ENCODE peak calls at places on chromosomes 12 and 14, in seven cellular contexts. B is heart left ventricle, C is HCT116, N is coronary artery, I is breast epithelium, V is upper lobe of left lung, K is dorsolateral prefrontal cortex. F is an unnamed sample.

GRCh38 chr12:93802293-93802692 is 125.1 kb downstream of the CRADD start:
- DNase-seq in C (no peak), B (no peak), K (no peak), I (no peak), V (no peak), N (no peak), F (no peak)

GRCh38 chr12:21815306-21816062 is 41.0 kb upstream of the KCNJ8 start:
- DNase-seq in V (no peak), K (no peak), N (no peak), C (no peak), B (no peak), I (no peak), F (no peak)

GRCh38 chr12:64583395-64584172 is 26.7 kb upstream of the RASSF3 start:
- DNase-seq in K (no peak), B (no peak), V (no peak), I (no peak), N (no peak), C (no peak), F (no peak)

GRCh38 chr12:75960086-75960910 is 71.3 kb downstream of the PHLDA1 start:
- DNase-seq in V (no peak), N (no peak), K (no peak), C (no peak), B (no peak), I (no peak), F (no peak)

GRCh38 chr14:43901950-43902349 is 605.1 kb downstream of the FSCB start:
- DNase-seq in K (no peak), N (no peak), C (no peak), B (no peak), I (no peak), V (no peak), F (no peak)

GRCh38 chr14:37870947-37871346 is 275.5 kb downstream of the TTC6 start:
- DNase-seq in N (no peak), C (no peak), K (no peak), V (no peak), B (no peak), I (no peak), F (no peak)

GRCh38 chr14:24329736-24330135 is 5.1 kb downstream of the ADCY4 start:
- DNase-seq in V (peak; percentile 70), N (no peak), C (no peak), I (no peak), K (no peak), B (peak; percentile 56), F (no peak)

GRCh38 chr12:108121353-108121752 is 7.7 kb upstream of the WSCD2 start:
- DNase-seq in I (no peak), C (no peak), N (no peak), K (no peak), B (no peak), V (no peak), F (no peak)

GRCh38 chr12:80807640-80808288 is 91.1 kb downstream of the MYF5 start:
- DNase-seq in N (no peak), V (no peak), I (no peak), B (no peak), K (no peak), C (no peak), F (no peak)

GRCh38 chr14:70515796-70516195 is 19.0 kb downstream of the ADAM20 start:
- DNase-seq in K (no peak), I (no peak), V (no peak), N (no peak), B (no peak), C (no peak), F (no peak)

GRCh38 chr12:40152783-40153383 is 47.0 kb upstream of the SLC2A13 start:
- DNase-seq in V (no peak), C (peak; percentile 24), B (peak; percentile 30), N (no peak), I (no peak), K (peak; percentile 46), F (no peak)

GRCh38 chr14:94427016-94427613 is 25.5 kb downstream of the SERPINA11 start:
- DNase-seq in K (no peak), N (no peak), I (no peak), V (no peak), B (no peak), C (no peak), F (peak; percentile 21)

GRCh38 chr14:103121846-103122577 is 1.2 kb upstream of the TNFAIP2 start:
- DNase-seq in C (no peak), V (peak; percentile 86), N (peak; percentile 87), I (peak; percentile 85), K (no peak), B (peak; percentile 87), F (peak; percentile 57)

GRCh38 chr12:114676142-114676741 is 7.7 kb downstream of the TBX3 start:
- DNase-seq in V (no peak), N (no peak), I (no peak), C (no peak), K (no peak), B (no peak), F (no peak)

GRCh38 chr12:45354399-45354798 is 138.5 kb downstream of the ANO6 start:
- DNase-seq in B (no peak), C (no peak), I (no peak), K (no peak), V (no peak), N (no peak), F (no peak)

GRCh38 chr14:39988939-39989338 is 556.7 kb upstream of the FBXO33 start:
- DNase-seq in N (no peak), K (no peak), I (no peak), V (no peak), C (peak; percentile 43), B (no peak), F (peak; percentile 1)

GRCh38 chr14:78709795-78710569 is 539.8 kb downstream of the NRXN3 start:
- DNase-seq in B (no peak), V (no peak), N (no peak), K (no peak), I (no peak), C (no peak), F (no peak)

GRCh38 chr12:113134521-113134951 is 1.0 kb downstream of the RASAL1 start:
- DNase-seq in V (no peak), I (no peak), B (no peak), N (no peak), K (no peak), C (no peak), F (no peak)

GRCh38 chr12:51631591-51631990 is 40.6 kb downstream of the SCN8A start:
- DNase-seq in N (no peak), I (no peak), B (no peak), C (peak; percentile 46), K (peak; percentile 47), V (no peak), F (peak; percentile 28)

GRCh38 chr14:76089575-76089974 is 62.1 kb upstream of the GPATCH2L start:
- DNase-seq in V (no peak), B (peak; percentile 40), I (no peak), C (no peak), K (no peak), N (no peak), F (no peak)

GRCh38 chr14:76086636-76087035 is 65.1 kb upstream of the GPATCH2L start:
- DNase-seq in V (no peak), I (no peak), N (no peak), K (peak; percentile 39), B (no peak), C (no peak), F (no peak)

GRCh38 chr14:76090611-76091010 is 61.1 kb upstream of the GPATCH2L start:
- DNase-seq in B (no peak), V (no peak), I (no peak), C (no peak), N (no peak), K (no peak), F (no peak)

GRCh38 chr14:76089151-76089550 is 62.6 kb upstream of the GPATCH2L start:
- DNase-seq in K (no peak), C (no peak), I (no peak), N (no peak), B (peak; percentile 54), V (peak; percentile 52), F (no peak)

GRCh38 chr14:76091036-76091435 is 60.7 kb upstream of the GPATCH2L start:
- DNase-seq in B (peak; percentile 55), C (no peak), N (no peak), K (peak; percentile 52), I (no peak), V (no peak), F (no peak)
- TF ChIP-seq CTCF in B (peak; percentile 41), C (no peak), N (no peak), K (peak; percentile 45), I (no peak), V (no peak), F (no peak)

GRCh38 chr14:51431741-51432140 is 191.7 kb downstream of the TMX1 start:
- DNase-seq in B (no peak), N (no peak), C (no peak), I (no peak), V (no peak), K (no peak), F (no peak)
- H3K27ac ChIP-seq in B (peak overlapping the region; percentile 48), N (no peak overlapping the region), C (no peak overlapping the region), I (no peak overlapping the region), V (no peak overlapping the region), K (no peak overlapping the region), F (no peak overlapping the region)

DNA sequence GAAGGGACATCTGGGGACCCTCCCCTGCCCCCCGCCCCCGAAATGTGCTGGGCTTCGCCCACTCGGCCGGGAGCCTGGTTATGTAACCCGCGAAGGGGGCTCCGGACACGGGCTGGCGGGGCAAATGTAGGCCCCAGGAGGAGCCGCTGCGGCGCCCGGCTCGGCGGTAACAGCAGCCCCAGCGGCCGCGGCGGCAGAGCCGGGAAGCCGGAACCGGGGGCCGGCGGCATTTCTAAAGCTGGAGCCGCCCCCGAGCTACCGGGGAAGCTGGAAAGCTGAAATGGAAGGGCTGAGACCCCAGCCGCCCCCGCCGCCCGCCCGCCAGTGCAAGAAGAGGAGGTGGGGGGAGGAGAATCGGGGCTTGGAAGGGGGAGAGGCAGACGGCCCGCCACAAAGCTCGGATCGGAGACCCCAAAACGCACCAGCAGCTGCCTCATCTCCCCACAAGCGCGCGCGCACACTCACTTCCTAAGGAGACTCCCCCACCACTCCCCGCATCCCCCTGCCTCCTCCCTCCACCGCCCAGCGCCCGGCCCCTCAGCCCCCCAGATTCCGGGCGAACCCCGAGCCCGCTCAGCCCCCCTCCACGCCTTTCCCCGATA is 1.5 kb downstream of the KDM2B start:
- DNase-seq in I (no peak), B (peak; percentile 44), V (peak; percentile 89), N (no peak), K (peak; percentile 39), C (no peak), F (no peak)
- TF ChIP-seq CTCF in I (no peak), B (no peak), V (no peak), N (no peak), K (no peak), C (no peak), F (no peak)

DNA sequence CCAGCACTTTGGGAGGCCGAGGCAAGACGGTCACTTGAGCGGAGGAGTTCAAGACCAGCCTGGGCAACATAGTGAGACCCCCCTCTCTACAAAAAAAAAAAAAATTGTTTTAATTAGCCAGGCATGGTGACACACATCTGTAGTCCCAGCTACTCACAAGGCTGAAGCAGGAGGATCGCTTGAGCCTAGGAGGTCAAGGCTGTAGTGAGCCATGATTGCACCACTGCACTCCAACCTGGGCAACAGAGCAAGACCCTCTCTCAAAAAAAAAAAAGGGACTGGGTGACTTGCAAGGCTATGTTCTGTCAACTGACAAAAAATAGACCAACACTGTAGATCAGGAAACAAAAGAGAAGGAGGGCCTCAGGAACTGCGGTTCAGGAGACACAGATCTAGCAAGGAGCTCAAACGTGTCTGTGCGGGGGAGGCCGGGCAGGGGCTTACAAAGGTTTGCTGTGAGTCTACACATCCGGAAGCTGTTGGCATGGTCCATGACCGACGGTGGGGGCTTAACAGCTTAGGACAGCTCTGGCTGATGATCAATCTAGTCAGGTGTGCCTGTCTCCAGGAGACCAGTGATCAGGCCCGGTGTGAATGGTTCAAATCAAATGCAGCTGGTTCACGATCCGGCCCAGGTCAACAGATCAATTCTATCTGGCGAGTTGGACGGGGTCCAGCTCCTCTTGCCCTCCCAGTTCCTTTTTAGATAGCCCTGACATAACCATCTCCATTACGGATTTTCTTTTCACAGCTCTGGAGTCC is 31.7 kb upstream of the INF2 start:
- DNase-seq in B (no peak), V (no peak), C (no peak), I (no peak), N (no peak), K (no peak), F (no peak)
- H3K27ac ChIP-seq in B (no peak overlapping the region), V (no peak overlapping the region), C (no peak overlapping the region), I (no peak overlapping the region), N (no peak overlapping the region), K (peak overlapping the region; percentile 86), F (no peak overlapping the region)